ENCODE peak calls at places on chromosomes 3 and 15, in eight cellular contexts. L is cardiac muscle cell, Z is GM12891, O is T-cell, K is GM04504, V is HS-5, T is AG09319, X is progenitor cell of endocrine pancreas. M is an unnamed sample.

GRCh38 chr3:10010546-10011465 is 15.4 kb upstream of the FANCD2 start:
- DNase-seq in L (peak; percentile 95), Z (peak; percentile 96), O (peak; percentile 62), K (peak; percentile 78), V (no peak), T (peak; percentile 67), X (peak; percentile 95), M (peak; percentile 86)

GRCh38 chr15:40108061-40108854 is 421 bp downstream of the BMF start:
- DNase-seq in L (peak; percentile 69), Z (no peak), O (no peak), K (no peak), V (no peak), T (no peak), X (no peak), M (no peak)

GRCh38 chr3:12486916-12487315 is 2.6 kb downstream of the TSEN2 start:
- DNase-seq in L (no peak), Z (no peak), O (no peak), K (no peak), V (no peak), T (no peak), X (no peak), M (no peak)

GRCh38 chr3:55894605-55895004 is 407.5 kb upstream of the WNT5A start:
- DNase-seq in L (no peak), Z (no peak), O (no peak), K (no peak), V (no peak), T (no peak), X (no peak), M (no peak)

GRCh38 chr3:138097192-138097829 is 18.1 kb downstream of the DZIP1L start:
- DNase-seq in L (no peak), Z (no peak), O (no peak), K (no peak), V (no peak), T (no peak), X (no peak), M (no peak)

GRCh38 chr15:62071711-62072308 is 5.0 kb downstream of the C2CD4A start:
- DNase-seq in L (peak; percentile 69), Z (peak; percentile 7), O (no peak), K (no peak), V (no peak), T (no peak), X (no peak), M (no peak)

GRCh38 chr3:151091685-151092352 is 6.4 kb downstream of the MED12L start:
- DNase-seq in L (peak; percentile 4), Z (no peak), O (no peak), K (no peak), V (no peak), T (no peak), X (no peak), M (no peak)

GRCh38 chr3:126469479-126469878 is 6.2 kb downstream of the ZXDC start:
- DNase-seq in L (no peak), Z (no peak), O (no peak), K (no peak), V (no peak), T (no peak), X (no peak), M (no peak)

GRCh38 chr15:20659265-20659664 is 117.7 kb upstream of the GOLGA6L6 start:
- DNase-seq in L (no peak), Z (no peak), O (no peak), K (no peak), V (no peak), T (no peak), X (no peak), M (no peak)

GRCh38 chr15:29924750-29925149 is 102.5 kb upstream of the TJP1 start:
- DNase-seq in L (peak; percentile 89), Z (no peak), O (no peak), K (no peak), V (peak; percentile 65), T (no peak), X (peak; percentile 48), M (no peak)

GRCh38 chr3:190192807-190193206 is 72.1 kb upstream of the P3H2 start:
- DNase-seq in L (no peak), Z (no peak), O (no peak), K (no peak), V (no peak), T (no peak), X (no peak), M (no peak)

GRCh38 chr15:94298359-94298758 is 67.0 kb downstream of the MCTP2 start:
- DNase-seq in L (no peak), Z (no peak), O (no peak), K (no peak), V (no peak), T (no peak), X (no peak), M (no peak)

GRCh38 chr3:150165396-150166094 is 194.8 kb upstream of the PFN2 start:
- DNase-seq in L (no peak), Z (no peak), O (no peak), K (no peak), V (no peak), T (no peak), X (no peak), M (no peak)

GRCh38 chr15:57610130-57610529 is 18.4 kb downstream of the MYZAP start:
- DNase-seq in L (peak; percentile 31), Z (no peak), O (no peak), K (peak; percentile 78), V (no peak), T (no peak), X (no peak), M (no peak)

GRCh38 chr3:81173514-81173913 is 587.9 kb downstream of the GBE1 start:
- DNase-seq in L (no peak), Z (no peak), O (no peak), K (no peak), V (no peak), T (no peak), X (no peak), M (no peak)

M was measured in activated B cell treated with CpG ODN at 0.5 μM for 24 hours.